ENCODE peak calls at places on chromosomes 7 and 10, in five cellular contexts. One of them, this sample, is unnamed.

GRCh38 chr7:24781106-24781505 is 23.8 kb upstream of the GSDME start:
- DNase-seq in hepatocyte: no peak
- DNase-seq in stimulated activated CD4-positive, alpha-beta T cell treated with anti-CD3 and anti-CD28 coated beads, Interleukin-4, amount 100 ng/mL, for 48 hours: no peak
- DNase-seq in H9: no peak
- DNase-seq in IMR-90: no peak
- DNase-seq in this sample: no peak

GRCh38 chr10:89332092-89332633 is 4.4 kb downstream of the IFIT3 start:
- DNase-seq in hepatocyte: peak
- DNase-seq in stimulated activated CD4-positive, alpha-beta T cell treated with anti-CD3 and anti-CD28 coated beads, Interleukin-4, amount 100 ng/mL, for 48 hours: no peak
- DNase-seq in H9: no peak
- DNase-seq in IMR-90: peak
- DNase-seq in this sample: peak

GRCh38 chr10:114523876-114524275 is 119.6 kb upstream of the AFAP1L2 start:
- DNase-seq in hepatocyte: no peak
- DNase-seq in stimulated activated CD4-positive, alpha-beta T cell treated with anti-CD3 and anti-CD28 coated beads, Interleukin-4, amount 100 ng/mL, for 48 hours: no peak
- DNase-seq in H9: no peak
- DNase-seq in IMR-90: no peak
- DNase-seq in this sample: no peak

GRCh38 chr10:42543840-42544372 is 94.5 kb downstream of the ZNF33B start:
- DNase-seq in hepatocyte: no peak
- DNase-seq in stimulated activated CD4-positive, alpha-beta T cell treated with anti-CD3 and anti-CD28 coated beads, Interleukin-4, amount 100 ng/mL, for 48 hours: no peak
- DNase-seq in H9: no peak
- DNase-seq in IMR-90: no peak
- DNase-seq in this sample: no peak

GRCh38 chr7:71466448-71467145 is 334.7 kb downstream of the GALNT17 start:
- DNase-seq in hepatocyte: no peak
- DNase-seq in stimulated activated CD4-positive, alpha-beta T cell treated with anti-CD3 and anti-CD28 coated beads, Interleukin-4, amount 100 ng/mL, for 48 hours: no peak
- DNase-seq in H9: no peak
- DNase-seq in IMR-90: no peak
- DNase-seq in this sample: no peak

GRCh38 chr10:95423327-95424005 is 132.7 kb upstream of the PDLIM1 start:
- DNase-seq in hepatocyte: no peak
- DNase-seq in stimulated activated CD4-positive, alpha-beta T cell treated with anti-CD3 and anti-CD28 coated beads, Interleukin-4, amount 100 ng/mL, for 48 hours: no peak
- DNase-seq in H9: no peak
- DNase-seq in IMR-90: no peak
- DNase-seq in this sample: no peak

GRCh38 chr10:84340632-84341537 is 12.5 kb downstream of the CCSER2 start:
- DNase-seq in hepatocyte: no peak
- DNase-seq in stimulated activated CD4-positive, alpha-beta T cell treated with anti-CD3 and anti-CD28 coated beads, Interleukin-4, amount 100 ng/mL, for 48 hours: no peak
- DNase-seq in H9: no peak
- DNase-seq in IMR-90: no peak
- DNase-seq in this sample: no peak

GRCh38 chr7:135943266-135943889 is 33.8 kb downstream of the MTPN start:
- DNase-seq in hepatocyte: no peak
- DNase-seq in stimulated activated CD4-positive, alpha-beta T cell treated with anti-CD3 and anti-CD28 coated beads, Interleukin-4, amount 100 ng/mL, for 48 hours: no peak
- DNase-seq in H9: no peak
- DNase-seq in IMR-90: no peak
- DNase-seq in this sample: no peak

GRCh38 chr10:71266147-71266917 is 52.7 kb upstream of the SLC29A3 start:
- DNase-seq in hepatocyte: peak
- DNase-seq in stimulated activated CD4-positive, alpha-beta T cell treated with anti-CD3 and anti-CD28 coated beads, Interleukin-4, amount 100 ng/mL, for 48 hours: no peak
- DNase-seq in H9: no peak
- DNase-seq in IMR-90: peak
- DNase-seq in this sample: peak